ENCODE peak calls at places on chromosomes 2 and 18, in ten cellular contexts. B, S, C, R, A, Z, L, H, I and J are unnamed samples. For H3K4me1, the result is how much of the 10 kb centered on the place peaks cover.

GRCh38 chr2:74481961-74482800 is 617 bp downstream of the CCDC142 start:
- DNase-seq in B (peak), S (no peak), C (no peak), R (peak), A (no peak), Z (peak), L (peak), H (no peak), I (no peak), J (no peak)

GRCh38 chr2:152407204-152407721 is 72.3 kb downstream of the FMNL2 start:
- DNase-seq in B (no peak), S (peak), C (no peak), R (peak), A (peak), Z (peak), L (peak), H (peak), I (peak), J (no peak)

GRCh38 chr2:137900421-137901141 is 63.7 kb upstream of the HNMT start:
- DNase-seq in B (no peak), S (no peak), C (no peak), R (no peak), A (no peak), Z (no peak), L (no peak), H (no peak), I (no peak), J (no peak)

GRCh38 chr2:41933585-41934322 is 114.1 kb upstream of the PKDCC start:
- DNase-seq in B (no peak), S (no peak), C (no peak), R (peak), A (peak), Z (no peak), L (no peak), H (peak), I (peak), J (no peak)

GRCh38 chr2:101179982-101180381 is 28.8 kb upstream of the TBC1D8 start:
- DNase-seq in B (no peak), S (no peak), C (no peak), R (no peak), A (no peak), Z (no peak), L (peak), H (no peak), I (no peak), J (no peak)

GRCh38 chr2:236130349-236130998 is 37.7 kb downstream of the GBX2 start:
- DNase-seq in B (no peak), S (no peak), C (no peak), R (no peak), A (no peak), Z (no peak), L (no peak), H (no peak), I (no peak), J (no peak)

GRCh38 chr2:240462073-240462703 is 26.7 kb downstream of the GPC1 start:
- DNase-seq in B (no peak), S (no peak), C (no peak), R (no peak), A (peak), Z (peak), L (peak), H (peak), I (no peak), J (peak)

GRCh38 chr18:652131-652530 is 5.3 kb upstream of the TYMS start:
- DNase-seq in B (no peak), S (no peak), C (no peak), R (no peak), A (no peak), Z (no peak), L (no peak), H (no peak), I (no peak), J (no peak)

GRCh38 chr2:237243487-237243886 is 157.8 kb downstream of the COPS8 start:
- DNase-seq in B (no peak), S (no peak), C (no peak), R (no peak), A (no peak), Z (no peak), L (no peak), H (no peak), I (no peak), J (no peak)

GRCh38 chr2:18829976-18830375 is 240.6 kb upstream of the NT5C1B start:
- DNase-seq in B (no peak), S (no peak), C (no peak), R (no peak), A (no peak), Z (no peak), L (no peak), H (no peak), I (no peak), J (no peak)

GRCh38 chr2:71150082-71150816 is 19.8 kb downstream of the MPHOSPH10 start:
- DNase-seq in B (no peak), S (no peak), C (no peak), R (no peak), A (no peak), Z (no peak), L (no peak), H (no peak), I (no peak), J (no peak)

DNA sequence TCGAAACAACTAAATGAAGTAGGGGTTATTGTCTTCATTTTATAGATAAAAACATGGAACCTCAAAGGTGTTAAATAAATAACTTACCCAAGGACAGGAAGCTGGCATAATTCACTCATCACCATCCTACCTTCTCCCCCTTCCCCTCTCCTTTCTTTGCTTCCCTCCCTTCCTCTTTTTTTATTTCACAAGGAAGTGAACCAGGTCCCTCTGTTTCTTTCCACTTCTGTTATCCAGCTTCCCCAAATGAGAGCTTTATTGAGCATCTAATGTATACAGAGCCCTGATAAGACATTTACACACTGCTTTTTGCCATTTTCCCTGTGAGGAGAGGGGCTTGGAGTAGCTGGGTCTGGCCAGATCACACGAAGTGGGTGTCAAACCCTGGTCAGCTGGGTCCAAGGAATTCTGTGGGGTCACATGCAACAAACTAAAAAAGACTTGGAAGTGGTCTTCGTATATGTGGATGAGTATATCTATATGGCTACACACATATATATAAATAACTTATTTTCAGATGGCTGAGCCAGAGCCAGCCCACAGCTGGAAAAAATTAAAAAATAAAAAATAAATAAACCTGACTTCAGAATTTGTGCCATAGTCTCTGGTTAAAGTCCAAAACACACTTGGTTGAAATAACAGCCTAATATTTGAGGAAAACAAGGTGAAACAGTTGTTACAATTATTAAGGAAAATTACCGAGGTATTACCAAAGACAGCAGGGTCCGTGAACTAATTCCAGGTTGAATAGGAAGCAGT is 49.3 kb upstream of the FOSL2 start:
- DNase-seq in B (no peak), S (no peak), C (no peak), R (no peak), A (no peak), Z (no peak), L (no peak), H (no peak), I (no peak), J (no peak)
- H3K27ac ChIP-seq in B (no peak), S (no peak), C (no peak), R (no peak), A (peak), Z (no peak), L (peak), H (peak), I (peak), J (no peak)

DNA sequence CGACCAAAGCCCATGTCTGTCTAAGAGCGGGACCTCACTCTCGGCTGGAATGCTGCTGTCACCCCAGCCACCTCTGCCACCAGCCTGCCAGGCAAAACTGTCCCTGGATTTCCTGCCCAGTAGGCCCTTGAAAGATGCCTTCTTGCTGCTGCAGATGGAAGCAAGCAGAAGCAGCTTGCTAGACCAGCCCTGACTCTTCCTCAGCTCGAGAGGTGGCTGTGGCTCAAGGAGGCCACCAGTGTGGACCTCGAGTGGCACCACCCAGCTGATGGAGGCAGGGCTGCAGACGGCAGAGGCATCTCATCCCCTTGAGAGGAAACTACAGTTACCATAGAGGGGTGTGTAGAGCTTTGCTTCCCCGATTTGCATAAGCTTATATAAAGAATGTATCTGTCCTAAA is 20.7 kb downstream of the ADCY3 start:
- DNase-seq in B (no peak), S (no peak), C (no peak), R (no peak), A (no peak), Z (no peak), L (no peak), H (no peak), I (no peak), J (no peak)
- TF ChIP-seq CTCF in B (no peak), S (no peak), C (no peak), R (no peak), A (no peak), Z (no peak), L (no peak), H (no peak), I (no peak), J (no peak)

GRCh38 chr2:239289545-239289944 is 111.3 kb downstream of the HDAC4 start:
- DNase-seq in B (no peak), S (no peak), C (no peak), R (no peak), A (no peak), Z (no peak), L (peak), H (no peak), I (no peak), J (peak)
- H3K4me1 ChIP-seq in B (under half), S (under half), C (half or more), R (under half), A (under half), Z (under half), L (half or more), H (under half), I (half or more), J (half or more)

GRCh38 chr18:48919547-48919946 is 31.2 kb downstream of the SMAD7 start:
- DNase-seq in B (no peak), S (no peak), C (no peak), R (no peak), A (no peak), Z (no peak), L (no peak), H (peak), I (no peak), J (no peak)

GRCh38 chr18:48920408-48921038 is 30.2 kb downstream of the SMAD7 start:
- DNase-seq in B (no peak), S (no peak), C (no peak), R (no peak), A (peak), Z (peak), L (no peak), H (peak), I (no peak), J (no peak)

GRCh38 chr18:48922203-48922800 is 28.5 kb downstream of the SMAD7 start:
- DNase-seq in B (no peak), S (no peak), C (no peak), R (no peak), A (no peak), Z (no peak), L (no peak), H (no peak), I (no peak), J (no peak)

GRCh38 chr18:48922801-48923730 is 27.7 kb downstream of the SMAD7 start:
- DNase-seq in B (no peak), S (peak), C (peak), R (no peak), A (peak), Z (peak), L (peak), H (peak), I (peak), J (peak)

GRCh38 chr18:48921305-48922202 is 29.2 kb downstream of the SMAD7 start:
- DNase-seq in B (no peak), S (no peak), C (no peak), R (no peak), A (peak), Z (peak), L (no peak), H (peak), I (no peak), J (no peak)
- H3K27ac ChIP-seq in B (no peak), S (peak), C (no peak), R (peak), A (peak), Z (peak), L (peak), H (peak), I (peak), J (peak)

DNA sequence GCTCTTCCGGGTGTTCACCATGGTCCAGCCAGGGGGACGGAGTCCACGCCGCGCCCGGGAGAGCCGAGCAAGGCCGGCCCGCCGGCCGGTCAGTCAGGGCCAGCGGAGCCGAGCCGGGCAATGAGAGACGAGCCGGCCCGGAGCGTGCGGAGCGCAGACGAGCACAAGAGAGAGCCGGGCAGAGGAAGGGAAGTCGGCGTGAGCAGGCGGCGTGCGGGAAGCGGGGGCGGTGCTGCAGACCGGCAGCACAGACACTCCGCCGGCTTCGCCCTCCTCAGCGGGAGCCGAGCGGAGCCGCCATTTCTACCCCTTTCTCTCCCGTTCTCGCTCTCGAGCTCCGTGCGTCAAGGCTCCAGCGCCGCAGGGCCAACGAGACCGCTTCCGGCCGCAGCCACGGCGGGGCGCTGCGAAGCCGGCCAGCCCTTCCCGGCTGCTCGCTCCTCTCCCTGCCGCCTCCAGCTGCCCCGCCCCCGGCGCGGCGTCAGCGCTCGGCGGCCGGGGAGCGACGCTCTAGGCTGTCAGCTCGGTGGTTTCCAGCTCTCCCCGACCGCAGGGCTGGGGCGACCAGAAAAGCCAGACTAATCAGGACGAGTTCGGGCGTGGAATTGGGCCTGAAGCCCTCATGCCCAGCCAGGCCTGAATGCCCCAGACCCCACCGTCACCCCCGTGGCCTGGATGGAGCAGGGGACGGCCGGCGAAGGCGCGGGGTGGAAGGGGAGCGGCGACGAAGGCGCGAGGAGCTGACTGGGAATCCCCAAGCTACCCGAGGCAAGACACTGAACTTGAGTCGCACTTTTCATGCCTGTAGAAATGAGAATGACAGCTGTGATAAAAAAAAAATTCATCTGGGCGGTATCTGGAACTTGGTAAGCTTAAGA is at the start of gene ATAD2B:
- DNase-seq in B (peak), S (peak), C (peak), R (peak), A (peak), Z (peak), L (peak), H (peak), I (peak), J (peak)
- TF ChIP-seq CTCF in B (peak), S (peak), C (peak), R (peak), A (peak), Z (peak), L (peak), H (peak), I (peak), J (peak)

GRCh38 chr2:11042841-11043240 is 112.4 kb upstream of the SLC66A3 start:
- DNase-seq in B (no peak), S (no peak), C (no peak), R (no peak), A (no peak), Z (peak), L (no peak), H (no peak), I (no peak), J (no peak)
- H3K4me1 ChIP-seq in B (under half), S (under half), C (under half), R (under half), A (under half), Z (under half), L (under half), H (under half), I (under half), J (under half)

GRCh38 chr18:23868341-23868740 is 146.2 kb upstream of the TTC39C start:
- DNase-seq in B (no peak), S (no peak), C (no peak), R (no peak), A (no peak), Z (no peak), L (no peak), H (no peak), I (no peak), J (no peak)

GRCh38 chr18:23872701-23873550 is 141.6 kb upstream of the TTC39C start:
- DNase-seq in B (no peak), S (no peak), C (peak), R (no peak), A (no peak), Z (peak), L (peak), H (no peak), I (no peak), J (no peak)

GRCh38 chr18:23870963-23871362 is 143.6 kb upstream of the TTC39C start:
- DNase-seq in B (no peak), S (no peak), C (no peak), R (no peak), A (no peak), Z (no peak), L (no peak), H (no peak), I (no peak), J (no peak)

GRCh38 chr18:23867011-23867410 is 147.5 kb upstream of the TTC39C start:
- DNase-seq in B (peak), S (no peak), C (no peak), R (no peak), A (no peak), Z (no peak), L (no peak), H (no peak), I (no peak), J (no peak)

DNA sequence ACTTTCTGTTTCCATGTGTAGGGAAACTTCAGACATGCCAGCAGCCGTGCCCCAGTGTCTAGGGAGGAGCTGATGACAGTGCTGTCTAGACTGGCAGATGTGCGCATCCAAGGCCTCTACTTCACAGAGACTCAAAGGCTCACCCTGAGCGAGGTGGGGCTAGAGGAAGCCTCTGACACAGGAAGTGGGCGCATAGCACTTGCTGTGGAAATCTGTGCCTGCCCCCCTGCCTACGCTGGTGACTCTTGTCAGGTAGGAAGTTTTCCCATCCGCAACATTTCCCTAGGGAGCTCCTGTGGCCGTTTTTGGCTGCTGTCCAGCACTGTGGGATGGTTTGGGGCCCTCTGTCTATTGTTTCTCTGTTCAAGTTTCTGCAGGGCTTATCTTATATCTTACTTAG is 143.1 kb upstream of the TTC39C start:
- DNase-seq in B (peak), S (peak), C (peak), R (no peak), A (no peak), Z (no peak), L (peak), H (no peak), I (no peak), J (no peak)
- H3K27ac ChIP-seq in B (peak), S (no peak), C (peak), R (no peak), A (no peak), Z (no peak), L (peak), H (no peak), I (no peak), J (no peak)